ENCODE peak calls at places on chromosome 1, in ten cellular contexts. Q, R, J, N, E, W, X, K, G and Y are unnamed samples.

GRCh38 chr1:31552489-31552888 is 23.8 kb upstream of the TINAGL1 start:
- DNase-seq in J (no peak), K (no peak), E (no peak), X (no peak), N (no peak), W (no peak), Q (no peak), G (no peak), R (no peak), Y (no peak)

GRCh38 chr1:42081475-42081874 is 71.7 kb upstream of the GUCA2B start:
- DNase-seq in K (no peak), J (no peak), E (peak; percentile 49), W (no peak), R (no peak), Q (no peak), N (no peak), X (no peak), G (no peak), Y (no peak)

GRCh38 chr1:52632732-52633290 is at the start of gene SHISAL2A:
- DNase-seq in J (peak; percentile 74), Q (no peak), W (no peak), N (no peak), K (peak; percentile 29), E (no peak), R (peak; percentile 66), X (peak; percentile 73), G (peak; percentile 51), Y (no peak)

GRCh38 chr1:59223213-59223612 is 73.7 kb upstream of the FGGY start:
- DNase-seq in J (no peak), E (no peak), X (no peak), N (no peak), Q (no peak), G (no peak), W (no peak), R (no peak), K (no peak), Y (no peak)

GRCh38 chr1:246597340-246597739 is 31.1 kb downstream of the CNST start:
- DNase-seq in X (no peak), E (peak; percentile 79), Q (peak; percentile 75), W (no peak), K (peak; percentile 54), G (no peak), R (no peak), J (peak; percentile 37), N (no peak), Y (peak; percentile 38)

GRCh38 chr1:25896266-25896665 is 10.0 kb downstream of the STMN1 start:
- DNase-seq in W (no peak), K (no peak), Q (no peak), R (peak; percentile 69), J (no peak), N (no peak), G (no peak), E (no peak), X (no peak), Y (peak; percentile 40)

GRCh38 chr1:150563340-150564038 is 14.3 kb downstream of the ADAMTSL4 start:
- DNase-seq in N (no peak), R (no peak), W (no peak), G (no peak), X (peak; percentile 61), J (no peak), K (peak; percentile 69), E (peak; percentile 76), Q (no peak), Y (no peak)

GRCh38 chr1:27359822-27360158 is 7.0 kb downstream of the MAP3K6 start:
- DNase-seq in J (no peak), R (no peak), K (no peak), N (no peak), G (no peak), W (no peak), E (no peak), Q (no peak), X (no peak), Y (no peak)

GRCh38 chr1:36114371-36114770 is 10.7 kb downstream of the COL8A2 start:
- DNase-seq in Q (no peak), J (no peak), K (no peak), W (no peak), E (no peak), R (no peak), N (no peak), X (no peak), G (no peak), Y (no peak)

GRCh38 chr1:21077085-21077484 is 99.6 kb downstream of the EIF4G3 start:
- DNase-seq in Q (no peak), W (no peak), K (peak; percentile 43), X (no peak), J (peak; percentile 53), G (no peak), E (no peak), R (no peak), N (no peak), Y (peak; percentile 47)

GRCh38 chr1:212713465-212714136 is 14.0 kb upstream of the BATF3 start:
- DNase-seq in X (peak; percentile 60), E (no peak), K (no peak), G (no peak), N (no peak), J (no peak), Q (no peak), R (no peak), W (no peak), Y (no peak)

GRCh38 chr1:222643603-222643936 is 25.7 kb downstream of the MIA3 start:
- DNase-seq in N (no peak), Q (no peak), W (no peak), J (no peak), K (no peak), R (no peak), G (no peak), E (no peak), X (no peak), Y (peak; percentile 49)

GRCh38 chr1:53376041-53376461 is 48.2 kb upstream of the LRP8 start:
- DNase-seq in W (no peak), E (no peak), R (peak; percentile 99), X (peak; percentile 3), K (peak; percentile 13), N (no peak), Q (no peak), G (no peak), J (no peak), Y (no peak)

GRCh38 chr1:25773441-25774125 is 26.4 kb upstream of the SELENON start:
- DNase-seq in Q (no peak), N (no peak), G (no peak), X (no peak), K (no peak), E (peak; percentile 51), W (no peak), R (no peak), J (peak; percentile 42), Y (no peak)

GRCh38 chr1:24464378-24464770 is 38.3 kb upstream of the RCAN3 start:
- DNase-seq in E (no peak), X (no peak), W (no peak), J (peak; percentile 69), R (no peak), N (no peak), G (no peak), Q (peak; percentile 63), K (no peak), Y (no peak)

GRCh38 chr1:175788586-175789252 is 45.3 kb upstream of the TNR start:
- DNase-seq in R (no peak), E (peak; percentile 1), K (no peak), G (no peak), X (no peak), Q (no peak), N (no peak), J (no peak), W (no peak), Y (no peak)